ENCODE peak calls at places on chromosomes 3 and 15, in six cellular contexts. P is GM12891, O is GM12878, S is K562, G is H1, N is HepG2. J is an unnamed sample.
A peak's percentile ranks its signal among the peaks of the same experiment; 100 is the strongest.

GRCh38 chr3:39935261-39935660 is 125.9 kb downstream of the MYRIP start:
- DNase-seq in P (no peak), O (no peak), S (no peak), G (no peak), N (no peak), J (no peak)

GRCh38 chr15:70036585-70037343 is 61.0 kb downstream of the TLE3 start:
- DNase-seq in P (no peak), O (peak; percentile 88), S (peak; percentile 32), G (no peak), N (no peak), J (peak; percentile 70)

GRCh38 chr15:61155741-61156700 is 73.1 kb downstream of the RORA start:
- DNase-seq in P (no peak), O (no peak), S (no peak), G (no peak), N (no peak), J (no peak)

GRCh38 chr3:76765526-76765925 is 274.4 kb upstream of the ROBO2 start:
- DNase-seq in P (no peak), O (no peak), S (no peak), G (no peak), N (no peak), J (no peak)

GRCh38 chr15:42068601-42069000 is 25.8 kb downstream of the PLA2G4D start:
- DNase-seq in P (no peak), O (no peak), S (no peak), G (no peak), N (no peak), J (no peak)

GRCh38 chr3:50648297-50648696 is 26.4 kb upstream of the DOCK3 start:
- DNase-seq in P (no peak), O (no peak), S (peak; percentile 23), G (peak; percentile 60), N (no peak), J (no peak)

GRCh38 chr3:73609655-73610054 is 15.1 kb downstream of the PDZRN3 start:
- DNase-seq in P (no peak), O (no peak), S (no peak), G (no peak), N (no peak), J (no peak)

GRCh38 chr3:58994746-58995330 is 55.0 kb downstream of the CFAP20DC start:
- DNase-seq in P (peak; percentile 11), O (peak; percentile 23), S (peak; percentile 17), G (no peak), N (peak; percentile 39), J (peak; percentile 1)

GRCh38 chr3:48404440-48405342 is 25.2 kb downstream of the PLXNB1 start:
- DNase-seq in P (peak; percentile 6), O (no peak), S (no peak), G (no peak), N (no peak), J (no peak)
- TF ChIP-seq TAF1 in P (no peak), O (no peak), S (no peak), G (no peak), N (no peak), J (no peak)

GRCh38 chr3:182792901-182793662 is at the start of gene ATP11B:
- DNase-seq in P (peak; percentile 69), O (no peak), S (peak; percentile 96), G (peak; percentile 76), N (peak; percentile 32), J (peak; percentile 77)
- TF ChIP-seq POLR2A in P (peak; percentile 72), O (peak; percentile 91), S (peak; percentile 91), G (no peak), N (peak; percentile 92), J (peak; percentile 80)

GRCh38 chr3:188947401-188947982 is 224.3 kb upstream of the TPRG1 start:
- DNase-seq in P (no peak), O (no peak), S (peak; percentile 61), G (peak; percentile 92), N (no peak), J (no peak)
- TF ChIP-seq POLR2AphosphoS5 in P (no peak), O (no peak), S (no peak), G (no peak), N (no peak), J (no peak)

DNA sequence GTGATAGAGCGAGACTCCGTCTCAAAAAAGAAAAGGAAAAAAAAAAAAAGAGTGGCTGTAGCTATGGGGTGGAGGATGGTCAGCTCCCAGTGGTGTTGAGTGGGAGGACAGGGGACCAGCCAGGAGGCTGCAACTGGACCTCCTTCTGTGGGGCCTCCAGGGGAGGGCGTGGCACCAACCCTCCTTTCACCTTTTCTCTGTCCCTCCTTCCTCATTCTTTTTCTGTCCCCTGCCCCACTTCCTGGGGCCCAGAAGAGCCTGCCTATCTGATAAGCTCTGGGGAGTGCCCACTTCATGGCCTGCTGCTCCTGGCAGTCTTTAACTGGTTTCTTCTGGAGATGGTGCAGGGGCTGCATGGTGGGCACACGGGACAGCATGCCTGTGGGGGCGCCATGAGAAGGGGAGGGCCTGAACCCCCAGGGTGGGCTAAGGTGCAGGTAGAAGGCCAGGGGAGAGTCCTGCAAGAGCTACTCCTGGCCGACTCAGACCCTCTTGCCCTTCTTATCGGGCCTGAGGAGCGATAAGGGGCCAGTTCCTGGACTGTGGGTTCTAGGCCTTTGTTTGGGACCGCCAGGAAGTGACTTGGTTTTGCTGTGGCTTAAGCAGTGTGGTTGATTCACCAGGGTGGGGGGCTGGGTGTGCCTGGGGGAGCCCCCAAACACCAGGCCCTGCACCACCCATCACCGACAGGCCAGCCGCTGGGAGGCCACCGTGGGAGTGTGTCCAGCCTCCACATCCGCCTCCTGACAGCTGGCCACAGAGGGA is 49.4 kb upstream of the FLNB start:
- DNase-seq in P (no peak), O (no peak), S (peak; percentile 42), G (no peak), N (no peak), J (no peak)
- TF ChIP-seq TAF1 in P (no peak), O (no peak), S (no peak), G (no peak), N (no peak), J (no peak)

GRCh38 chr3:44437800-44438199 is 39.7 kb downstream of the ZNF445 start:
- DNase-seq in P (no peak), O (no peak), S (no peak), G (no peak), N (no peak), J (no peak)

GRCh38 chr3:44444437-44444836 is 33.0 kb downstream of the ZNF445 start:
- DNase-seq in P (no peak), O (no peak), S (no peak), G (no peak), N (no peak), J (no peak)

GRCh38 chr3:44434834-44435510 is 42.5 kb downstream of the ZNF445 start:
- DNase-seq in P (no peak), O (no peak), S (no peak), G (no peak), N (no peak), J (no peak)

GRCh38 chr3:44442591-44443309 is 34.7 kb downstream of the ZNF445 start:
- DNase-seq in P (no peak), O (no peak), S (no peak), G (no peak), N (no peak), J (no peak)

GRCh38 chr3:44439499-44440295 is 37.8 kb downstream of the ZNF445 start:
- DNase-seq in P (peak; percentile 48), O (peak; percentile 88), S (peak; percentile 94), G (no peak), N (peak; percentile 97), J (peak; percentile 63)
- TF ChIP-seq POLR2A in P (peak; percentile 58), O (peak; percentile 70), S (peak; percentile 98), G (no peak), N (peak; percentile 36), J (peak; percentile 61)

GRCh38 chr3:149541091-149541491 is 66.6 kb downstream of the TM4SF4 start:
- DNase-seq in P (no peak), O (no peak), S (no peak), G (no peak), N (no peak), J (no peak)
- TF ChIP-seq POLR2AphosphoS5 in P (no peak), O (no peak), S (no peak), G (no peak), N (no peak), J (no peak)

GRCh38 chr15:65413051-65413759 is 9.5 kb downstream of the IGDCC4 start:
- DNase-seq in P (no peak), O (no peak), S (no peak), G (no peak), N (no peak), J (no peak)

GRCh38 chr15:65416845-65417416 is 5.8 kb downstream of the IGDCC4 start:
- DNase-seq in P (no peak), O (no peak), S (no peak), G (peak; percentile 88), N (no peak), J (no peak)

GRCh38 chr15:65412556-65412955 is 10.2 kb downstream of the IGDCC4 start:
- DNase-seq in P (no peak), O (no peak), S (no peak), G (no peak), N (no peak), J (no peak)

GRCh38 chr15:65413760-65414144 is 9.0 kb downstream of the IGDCC4 start:
- DNase-seq in P (no peak), O (no peak), S (no peak), G (no peak), N (no peak), J (no peak)

DNA sequence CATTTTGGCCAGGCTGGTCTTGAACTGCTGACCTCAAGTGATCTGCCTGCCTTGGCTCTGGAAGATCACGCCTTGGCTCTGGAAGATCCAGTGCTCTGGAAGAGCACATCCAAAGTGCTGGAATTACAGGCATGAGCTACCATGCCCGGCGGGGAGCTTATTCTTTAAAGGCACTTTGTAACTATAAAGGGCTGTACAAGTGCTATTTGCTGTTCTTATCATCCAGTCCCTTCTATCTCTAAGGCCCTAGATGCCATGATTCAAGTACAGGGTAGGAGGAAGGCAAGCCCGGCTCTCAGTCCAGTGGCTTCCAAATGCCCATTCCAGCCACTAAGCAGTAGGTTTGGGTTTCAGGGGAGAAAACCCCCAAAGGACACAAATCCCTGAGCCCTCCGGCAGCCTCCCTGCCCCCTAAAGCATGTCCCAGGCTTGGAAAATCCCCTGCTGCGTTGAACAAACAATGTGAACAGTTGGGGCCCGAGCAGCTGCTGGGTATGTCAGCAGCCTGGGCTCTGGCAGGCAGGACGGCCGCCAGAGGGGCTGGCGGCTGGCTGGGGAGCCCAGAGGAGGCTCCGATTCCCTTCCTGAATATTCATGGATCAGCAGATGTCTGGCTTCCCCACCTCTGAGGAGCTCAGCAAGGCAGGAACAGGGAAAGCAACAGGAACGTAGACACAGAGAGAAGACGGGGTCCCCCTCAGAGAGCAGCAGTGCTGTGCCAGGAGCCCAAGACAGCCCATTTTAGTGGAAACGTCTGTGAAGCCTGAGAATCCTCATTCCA is 7.7 kb downstream of the IGDCC4 start:
- DNase-seq in P (no peak), O (no peak), S (no peak), G (peak; percentile 85), N (peak; percentile 59), J (no peak)
- TF ChIP-seq TAF1 in P (no peak), O (no peak), S (no peak), G (peak; percentile 56), N (no peak), J (no peak)

GRCh38 chr3:100492059-100492809 is at the start of gene TMEM45A:
- DNase-seq in P (peak; percentile 92), O (peak; percentile 72), S (peak; percentile 98), G (peak; percentile 98), N (peak; percentile 88), J (peak; percentile 95)
- TF ChIP-seq POLR2A in P (no peak), O (peak; percentile 63), S (peak; percentile 52), G (peak; percentile 88), N (peak; percentile 76), J (peak; percentile 63)